ENCODE peak calls at places on chromosomes 16 and 17, in ten cellular contexts. One of them, this sample, is unnamed.

GRCh38 chr17:73593249-73593965 is 50.8 kb downstream of the SDK2 start:
- DNase-seq in CD8-positive, alpha-beta memory T cell: no peak
- DNase-seq in glutamatergic neuron: no peak
- DNase-seq in stimulated activated CD8-positive, alpha-beta memory T cell treated with anti-CD3 and anti-CD28 coated beads, Interleukin-2, amount 100 ng/mL, for 48 hours: no peak
- DNase-seq in RCC 7860: no peak
- DNase-seq in occipital lobe: no peak
- DNase-seq in NCI-H510A: no peak
- DNase-seq in NCI-H187 treated with DMSO at 0.1 percent for 48 hours: no peak
- DNase-seq in HL-60: no peak
- DNase-seq in mucosa of gallbladder: no peak
- DNase-seq in this sample: no peak

GRCh38 chr17:32489320-32490100 is 2.7 kb downstream of the CDK5R1 start:
- DNase-seq in RCC 7860: no peak
- DNase-seq in occipital lobe: no peak
- DNase-seq in glutamatergic neuron: no peak
- DNase-seq in HL-60: no peak
- DNase-seq in CD8-positive, alpha-beta memory T cell: no peak
- DNase-seq in NCI-H187 treated with DMSO at 0.1 percent for 48 hours: no peak
- DNase-seq in mucosa of gallbladder: no peak
- DNase-seq in NCI-H510A: no peak
- DNase-seq in stimulated activated CD8-positive, alpha-beta memory T cell treated with anti-CD3 and anti-CD28 coated beads, Interleukin-2, amount 100 ng/mL, for 48 hours: no peak
- DNase-seq in this sample: no peak

GRCh38 chr17:1787301-1787902 is 25.5 kb downstream of the SERPINF1 start:
- DNase-seq in HL-60: no peak
- DNase-seq in occipital lobe: no peak
- DNase-seq in mucosa of gallbladder: peak; percentile 77
- DNase-seq in glutamatergic neuron: no peak
- DNase-seq in NCI-H510A: no peak
- DNase-seq in stimulated activated CD8-positive, alpha-beta memory T cell treated with anti-CD3 and anti-CD28 coated beads, Interleukin-2, amount 100 ng/mL, for 48 hours: no peak
- DNase-seq in RCC 7860: peak; percentile 88
- DNase-seq in NCI-H187 treated with DMSO at 0.1 percent for 48 hours: no peak
- DNase-seq in CD8-positive, alpha-beta memory T cell: no peak
- DNase-seq in this sample: peak; percentile 71

GRCh38 chr17:32491371-32492280 is 4.8 kb downstream of the CDK5R1 start:
- DNase-seq in HL-60: no peak
- DNase-seq in RCC 7860: no peak
- DNase-seq in NCI-H187 treated with DMSO at 0.1 percent for 48 hours: no peak
- DNase-seq in stimulated activated CD8-positive, alpha-beta memory T cell treated with anti-CD3 and anti-CD28 coated beads, Interleukin-2, amount 100 ng/mL, for 48 hours: no peak
- DNase-seq in glutamatergic neuron: no peak
- DNase-seq in mucosa of gallbladder: no peak
- DNase-seq in occipital lobe: no peak
- DNase-seq in CD8-positive, alpha-beta memory T cell: no peak
- DNase-seq in NCI-H510A: no peak
- DNase-seq in this sample: no peak

GRCh38 chr17:165939-166338 is 15.5 kb downstream of the DOC2B start:
- DNase-seq in mucosa of gallbladder: no peak
- DNase-seq in occipital lobe: no peak
- DNase-seq in stimulated activated CD8-positive, alpha-beta memory T cell treated with anti-CD3 and anti-CD28 coated beads, Interleukin-2, amount 100 ng/mL, for 48 hours: no peak
- DNase-seq in RCC 7860: no peak
- DNase-seq in HL-60: no peak
- DNase-seq in CD8-positive, alpha-beta memory T cell: no peak
- DNase-seq in NCI-H510A: no peak
- DNase-seq in glutamatergic neuron: no peak
- DNase-seq in NCI-H187 treated with DMSO at 0.1 percent for 48 hours: no peak
- DNase-seq in this sample: no peak

GRCh38 chr16:67258160-67258835 is 9.5 kb downstream of the SLC9A5 start:
- DNase-seq in glutamatergic neuron: no peak
- DNase-seq in occipital lobe: no peak
- DNase-seq in NCI-H510A: no peak
- DNase-seq in HL-60: no peak
- DNase-seq in stimulated activated CD8-positive, alpha-beta memory T cell treated with anti-CD3 and anti-CD28 coated beads, Interleukin-2, amount 100 ng/mL, for 48 hours: no peak
- DNase-seq in NCI-H187 treated with DMSO at 0.1 percent for 48 hours: no peak
- DNase-seq in mucosa of gallbladder: no peak
- DNase-seq in CD8-positive, alpha-beta memory T cell: no peak
- DNase-seq in RCC 7860: no peak
- DNase-seq in this sample: no peak

GRCh38 chr17:75074532-75074931 is 13.2 kb upstream of the SLC16A5 start:
- DNase-seq in glutamatergic neuron: no peak
- DNase-seq in mucosa of gallbladder: no peak
- DNase-seq in RCC 7860: no peak
- DNase-seq in CD8-positive, alpha-beta memory T cell: no peak
- DNase-seq in occipital lobe: no peak
- DNase-seq in NCI-H187 treated with DMSO at 0.1 percent for 48 hours: no peak
- DNase-seq in HL-60: no peak
- DNase-seq in NCI-H510A: no peak
- DNase-seq in stimulated activated CD8-positive, alpha-beta memory T cell treated with anti-CD3 and anti-CD28 coated beads, Interleukin-2, amount 100 ng/mL, for 48 hours: no peak
- DNase-seq in this sample: no peak

GRCh38 chr17:58191259-58191896 is 1.1 kb upstream of the EPX start:
- DNase-seq in NCI-H510A: no peak
- DNase-seq in stimulated activated CD8-positive, alpha-beta memory T cell treated with anti-CD3 and anti-CD28 coated beads, Interleukin-2, amount 100 ng/mL, for 48 hours: no peak
- DNase-seq in NCI-H187 treated with DMSO at 0.1 percent for 48 hours: no peak
- DNase-seq in mucosa of gallbladder: no peak
- DNase-seq in occipital lobe: no peak
- DNase-seq in RCC 7860: no peak
- DNase-seq in HL-60: no peak
- DNase-seq in CD8-positive, alpha-beta memory T cell: no peak
- DNase-seq in glutamatergic neuron: no peak
- DNase-seq in this sample: no peak

GRCh38 chr17:39746145-39746461 is 8.4 kb downstream of the GRB7 start:
- DNase-seq in occipital lobe: no peak
- DNase-seq in RCC 7860: no peak
- DNase-seq in glutamatergic neuron: no peak
- DNase-seq in stimulated activated CD8-positive, alpha-beta memory T cell treated with anti-CD3 and anti-CD28 coated beads, Interleukin-2, amount 100 ng/mL, for 48 hours: no peak
- DNase-seq in HL-60: no peak
- DNase-seq in NCI-H187 treated with DMSO at 0.1 percent for 48 hours: no peak
- DNase-seq in CD8-positive, alpha-beta memory T cell: no peak
- DNase-seq in mucosa of gallbladder: no peak
- DNase-seq in NCI-H510A: no peak
- DNase-seq in this sample: no peak

GRCh38 chr17:27430882-27431491 is 25.3 kb upstream of the KSR1 start:
- DNase-seq in mucosa of gallbladder: peak; percentile 37
- DNase-seq in occipital lobe: no peak
- DNase-seq in NCI-H187 treated with DMSO at 0.1 percent for 48 hours: no peak
- DNase-seq in CD8-positive, alpha-beta memory T cell: no peak
- DNase-seq in HL-60: no peak
- DNase-seq in NCI-H510A: no peak
- DNase-seq in stimulated activated CD8-positive, alpha-beta memory T cell treated with anti-CD3 and anti-CD28 coated beads, Interleukin-2, amount 100 ng/mL, for 48 hours: no peak
- DNase-seq in glutamatergic neuron: peak; percentile 54
- DNase-seq in RCC 7860: no peak
- DNase-seq in this sample: peak; percentile 50